ENCODE peak calls at places on chromosomes 3 and 15, in ten cellular contexts. U is neuronal stem cell; N is B cell; H is hepatic stellate cell; Y is lower lobe of right lung; K is activated T-cell treated with anti-CD3 and anti-CD28 coated beads, Interleukin-2, amount 50 U/mL, for 72 hours; G is stimulated activated naive CD8-positive, alpha-beta T cell treated with anti-CD3 and anti-CD28 coated beads, Interleukin-15, amount 100 ng/mL, for 72 hours; S is coronary artery; W is HTR-8/SVneo; L is HCEC 1CT. B is an unnamed sample.

GRCh38 chr15:99550077-99550476 is 15.7 kb upstream of the MEF2A start:
- DNase-seq in U (no peak), N (no peak), H (no peak), Y (no peak), K (peak; percentile 42), G (peak; percentile 41), S (no peak), W (no peak), L (no peak), B (no peak)

GRCh38 chr3:50405249-50405648 is 45.9 kb upstream of the TMEM115 start:
- DNase-seq in U (peak; percentile 76), N (peak; percentile 16), H (no peak), Y (no peak), K (peak; percentile 26), G (no peak), S (no peak), W (no peak), L (no peak), B (no peak)

GRCh38 chr3:39096775-39097174 is 10.7 kb downstream of the GORASP1 start:
- DNase-seq in U (no peak), N (no peak), H (no peak), Y (no peak), K (no peak), G (no peak), S (no peak), W (no peak), L (no peak), B (no peak)

GRCh38 chr15:82945326-82945725 is 7.2 kb downstream of the HOMER2 start:
- DNase-seq in U (no peak), N (no peak), H (no peak), Y (no peak), K (no peak), G (no peak), S (no peak), W (no peak), L (no peak), B (no peak)

GRCh38 chr15:76336254-76337046 is at the start of gene ISL2:
- DNase-seq in U (peak; percentile 90), N (peak; percentile 76), H (peak; percentile 99), Y (peak; percentile 84), K (peak; percentile 86), G (peak; percentile 86), S (no peak), W (peak; percentile 96), L (peak; percentile 98), B (peak; percentile 99)

GRCh38 chr15:41284425-41285177 is 47.8 kb downstream of the OIP5 start:
- DNase-seq in U (peak; percentile 4), N (no peak), H (peak; percentile 21), Y (no peak), K (no peak), G (no peak), S (no peak), W (no peak), L (peak; percentile 3), B (peak; percentile 40)

GRCh38 chr3:10780922-10781321 is 35.1 kb upstream of the SLC6A11 start:
- DNase-seq in U (no peak), N (no peak), H (no peak), Y (no peak), K (no peak), G (no peak), S (peak; percentile 69), W (no peak), L (no peak), B (no peak)

GRCh38 chr15:90885432-90886290 is 1.4 kb downstream of the FES start:
- DNase-seq in U (peak; percentile 74), N (peak; percentile 88), H (peak; percentile 75), Y (peak; percentile 86), K (peak; percentile 91), G (peak; percentile 84), S (no peak), W (no peak), L (peak; percentile 53), B (peak; percentile 91)

GRCh38 chr3:141326626-141327025 is 41.7 kb upstream of the ZBTB38 start:
- DNase-seq in U (no peak), N (no peak), H (no peak), Y (no peak), K (no peak), G (no peak), S (no peak), W (no peak), L (no peak), B (no peak)

GRCh38 chr3:20074226-20075063 is 34.2 kb downstream of the KAT2B start:
- DNase-seq in U (no peak), N (no peak), H (no peak), Y (no peak), K (no peak), G (no peak), S (no peak), W (no peak), L (peak; percentile 54), B (no peak)

B was measured in SK-N-SH.